ENCODE peak calls at places on chromosome 11, in eight cellular contexts. H is Right ventricle myocardium superior, G is GDM1, C is occipital lobe, T is DMS 273 treated with DMSO at 0.1 percent for 48 hours, M is HTR-8/SVneo, D is GOT3, I is NAMALWA. O is an unnamed sample.

GRCh38 chr11:112345708-112346107 is 85.0 kb upstream of the PLET1 start:
- DNase-seq in H (no peak), D (no peak), M (no peak), I (peak; percentile 4), T (no peak), C (no peak), G (no peak), O (peak; percentile 9)

GRCh38 chr11:17352925-17353227 is 1.3 kb downstream of the NCR3LG1 start:
- DNase-seq in G (no peak), T (no peak), M (peak; percentile 25), H (peak; percentile 47), C (no peak), D (no peak), I (no peak), O (peak; percentile 78)

GRCh38 chr11:12803086-12803826 is 129.0 kb downstream of the TEAD1 start:
- DNase-seq in C (no peak), G (no peak), H (no peak), M (no peak), I (no peak), D (no peak), T (no peak), O (peak; percentile 37)

GRCh38 chr11:9568854-9569587 is 4.4 kb upstream of the WEE1 start:
- DNase-seq in C (no peak), T (no peak), D (no peak), G (no peak), M (no peak), H (peak; percentile 69), I (peak; percentile 83), O (peak; percentile 97)

GRCh38 chr11:116170526-116171120 is 602.2 kb downstream of the BUD13 start:
- DNase-seq in D (no peak), T (no peak), C (no peak), M (no peak), I (no peak), G (no peak), H (no peak), O (peak; percentile 71)

GRCh38 chr11:119999220-119999619 is 138.7 kb downstream of the TRIM29 start:
- DNase-seq in D (no peak), T (no peak), I (peak; percentile 9), G (no peak), M (no peak), H (no peak), C (no peak), O (peak; percentile 65)

GRCh38 chr11:60937811-60938210 is 13.6 kb downstream of the TMEM132A start:
- DNase-seq in H (no peak), C (no peak), M (no peak), T (no peak), I (no peak), D (no peak), G (no peak), O (no peak)

GRCh38 chr11:120137611-120138521 is at the start of gene TRIM29:
- DNase-seq in I (no peak), G (no peak), H (no peak), T (no peak), D (no peak), C (no peak), M (no peak), O (peak; percentile 86)

GRCh38 chr11:63020671-63021255 is 5.1 kb upstream of the SLC22A8 start:
- DNase-seq in H (no peak), G (no peak), C (peak; percentile 21), M (no peak), I (peak; percentile 44), T (no peak), D (no peak), O (peak; percentile 19)

GRCh38 chr11:20966489-20966888 is 297.1 kb downstream of the NELL1 start:
- DNase-seq in D (no peak), T (no peak), G (no peak), H (no peak), I (no peak), M (no peak), C (no peak), O (no peak)